ENCODE peak calls at places on chromosome 4, in ten cellular contexts. One of them, this sample, is unnamed.

GRCh38 chr4:6806924-6807676 is 24.6 kb downstream of the KIAA0232 start:
- DNase-seq in MG63: no peak
- DNase-seq in T-helper 2 cell: no peak
- DNase-seq in AG20443: no peak
- DNase-seq in stimulated activated CD4-positive, alpha-beta T cell treated with anti-CD3 and anti-CD28 coated beads, Interleukin-15, amount 100 ng/mL, for 1 hour: no peak
- DNase-seq in T-helper 22 cell: no peak
- DNase-seq in lung: no peak
- DNase-seq in HT1080: no peak
- DNase-seq in foreskin melanocyte: no peak
- DNase-seq in mesothelial cell of epicardium: no peak
- DNase-seq in this sample: peak

GRCh38 chr4:64539234-64539849 is 130.1 kb upstream of the TECRL start:
- DNase-seq in MG63: peak
- DNase-seq in T-helper 2 cell: no peak
- DNase-seq in AG20443: peak
- DNase-seq in stimulated activated CD4-positive, alpha-beta T cell treated with anti-CD3 and anti-CD28 coated beads, Interleukin-15, amount 100 ng/mL, for 1 hour: no peak
- DNase-seq in T-helper 22 cell: no peak
- DNase-seq in lung: peak
- DNase-seq in HT1080: peak
- DNase-seq in foreskin melanocyte: peak
- DNase-seq in mesothelial cell of epicardium: peak
- DNase-seq in this sample: peak

GRCh38 chr4:113336556-113336955 is 287.1 kb downstream of the ANK2 start:
- DNase-seq in MG63: no peak
- DNase-seq in T-helper 2 cell: no peak
- DNase-seq in AG20443: no peak
- DNase-seq in stimulated activated CD4-positive, alpha-beta T cell treated with anti-CD3 and anti-CD28 coated beads, Interleukin-15, amount 100 ng/mL, for 1 hour: no peak
- DNase-seq in T-helper 22 cell: no peak
- DNase-seq in lung: no peak
- DNase-seq in HT1080: peak
- DNase-seq in foreskin melanocyte: no peak
- DNase-seq in mesothelial cell of epicardium: no peak
- DNase-seq in this sample: no peak

GRCh38 chr4:144787365-144788263 is 141.7 kb downstream of the HHIP start:
- DNase-seq in MG63: no peak
- DNase-seq in T-helper 2 cell: no peak
- DNase-seq in AG20443: peak
- DNase-seq in stimulated activated CD4-positive, alpha-beta T cell treated with anti-CD3 and anti-CD28 coated beads, Interleukin-15, amount 100 ng/mL, for 1 hour: no peak
- DNase-seq in T-helper 22 cell: no peak
- DNase-seq in lung: no peak
- DNase-seq in HT1080: peak
- DNase-seq in foreskin melanocyte: peak
- DNase-seq in mesothelial cell of epicardium: no peak
- DNase-seq in this sample: peak

GRCh38 chr4:25313194-25313895 is 771 bp downstream of the ZCCHC4 start:
- DNase-seq in MG63: no peak
- DNase-seq in T-helper 2 cell: no peak
- DNase-seq in AG20443: no peak
- DNase-seq in stimulated activated CD4-positive, alpha-beta T cell treated with anti-CD3 and anti-CD28 coated beads, Interleukin-15, amount 100 ng/mL, for 1 hour: no peak
- DNase-seq in T-helper 22 cell: no peak
- DNase-seq in lung: no peak
- DNase-seq in HT1080: no peak
- DNase-seq in foreskin melanocyte: no peak
- DNase-seq in mesothelial cell of epicardium: no peak
- DNase-seq in this sample: peak

GRCh38 chr4:134243742-134244713 is 42.4 kb upstream of the PABPC4L start:
- DNase-seq in MG63: no peak
- DNase-seq in T-helper 2 cell: no peak
- DNase-seq in AG20443: no peak
- DNase-seq in stimulated activated CD4-positive, alpha-beta T cell treated with anti-CD3 and anti-CD28 coated beads, Interleukin-15, amount 100 ng/mL, for 1 hour: no peak
- DNase-seq in T-helper 22 cell: no peak
- DNase-seq in lung: no peak
- DNase-seq in HT1080: no peak
- DNase-seq in foreskin melanocyte: no peak
- DNase-seq in mesothelial cell of epicardium: no peak
- DNase-seq in this sample: no peak

GRCh38 chr4:165522049-165522448 is 143.2 kb downstream of the CPE start:
- DNase-seq in MG63: no peak
- DNase-seq in T-helper 2 cell: no peak
- DNase-seq in AG20443: no peak
- DNase-seq in stimulated activated CD4-positive, alpha-beta T cell treated with anti-CD3 and anti-CD28 coated beads, Interleukin-15, amount 100 ng/mL, for 1 hour: no peak
- DNase-seq in T-helper 22 cell: no peak
- DNase-seq in lung: no peak
- DNase-seq in HT1080: no peak
- DNase-seq in foreskin melanocyte: no peak
- DNase-seq in mesothelial cell of epicardium: no peak
- DNase-seq in this sample: no peak

GRCh38 chr4:108114503-108114902 is 54.2 kb downstream of the LEF1 start:
- DNase-seq in MG63: no peak
- DNase-seq in T-helper 2 cell: no peak
- DNase-seq in AG20443: no peak
- DNase-seq in stimulated activated CD4-positive, alpha-beta T cell treated with anti-CD3 and anti-CD28 coated beads, Interleukin-15, amount 100 ng/mL, for 1 hour: no peak
- DNase-seq in T-helper 22 cell: no peak
- DNase-seq in lung: no peak
- DNase-seq in HT1080: no peak
- DNase-seq in foreskin melanocyte: no peak
- DNase-seq in mesothelial cell of epicardium: no peak
- DNase-seq in this sample: no peak

GRCh38 chr4:16055454-16055853 is 28.4 kb downstream of the PROM1 start:
- DNase-seq in MG63: no peak
- DNase-seq in T-helper 2 cell: no peak
- DNase-seq in AG20443: no peak
- DNase-seq in stimulated activated CD4-positive, alpha-beta T cell treated with anti-CD3 and anti-CD28 coated beads, Interleukin-15, amount 100 ng/mL, for 1 hour: no peak
- DNase-seq in T-helper 22 cell: no peak
- DNase-seq in lung: no peak
- DNase-seq in HT1080: no peak
- DNase-seq in foreskin melanocyte: no peak
- DNase-seq in mesothelial cell of epicardium: no peak
- DNase-seq in this sample: no peak

GRCh38 chr4:113292371-113293042 is 243.1 kb downstream of the ANK2 start:
- DNase-seq in MG63: no peak
- DNase-seq in T-helper 2 cell: no peak
- DNase-seq in AG20443: peak
- DNase-seq in stimulated activated CD4-positive, alpha-beta T cell treated with anti-CD3 and anti-CD28 coated beads, Interleukin-15, amount 100 ng/mL, for 1 hour: no peak
- DNase-seq in T-helper 22 cell: no peak
- DNase-seq in lung: no peak
- DNase-seq in HT1080: no peak
- DNase-seq in foreskin melanocyte: no peak
- DNase-seq in mesothelial cell of epicardium: no peak
- DNase-seq in this sample: no peak

GRCh38 chr4:99144070-99144469 is at the start of gene ADH4:
- DNase-seq in MG63: no peak
- DNase-seq in T-helper 2 cell: no peak
- DNase-seq in AG20443: peak
- DNase-seq in stimulated activated CD4-positive, alpha-beta T cell treated with anti-CD3 and anti-CD28 coated beads, Interleukin-15, amount 100 ng/mL, for 1 hour: no peak
- DNase-seq in T-helper 22 cell: no peak
- DNase-seq in lung: no peak
- DNase-seq in HT1080: peak
- DNase-seq in foreskin melanocyte: no peak
- DNase-seq in mesothelial cell of epicardium: no peak
- DNase-seq in this sample: peak

GRCh38 chr4:14028862-14029261 is 401.3 kb upstream of the BOD1L1 start:
- DNase-seq in MG63: no peak
- DNase-seq in T-helper 2 cell: no peak
- DNase-seq in AG20443: no peak
- DNase-seq in stimulated activated CD4-positive, alpha-beta T cell treated with anti-CD3 and anti-CD28 coated beads, Interleukin-15, amount 100 ng/mL, for 1 hour: no peak
- DNase-seq in T-helper 22 cell: no peak
- DNase-seq in lung: no peak
- DNase-seq in HT1080: no peak
- DNase-seq in foreskin melanocyte: no peak
- DNase-seq in mesothelial cell of epicardium: no peak
- DNase-seq in this sample: no peak

GRCh38 chr4:186781032-186781917 is 57.6 kb upstream of the FAT1 start:
- DNase-seq in MG63: peak
- DNase-seq in T-helper 2 cell: no peak
- DNase-seq in AG20443: peak
- DNase-seq in stimulated activated CD4-positive, alpha-beta T cell treated with anti-CD3 and anti-CD28 coated beads, Interleukin-15, amount 100 ng/mL, for 1 hour: no peak
- DNase-seq in T-helper 22 cell: no peak
- DNase-seq in lung: no peak
- DNase-seq in HT1080: peak
- DNase-seq in foreskin melanocyte: peak
- DNase-seq in mesothelial cell of epicardium: no peak
- DNase-seq in this sample: peak

GRCh38 chr4:82998898-82999297 is 11.7 kb downstream of the LIN54 start:
- DNase-seq in MG63: no peak
- DNase-seq in T-helper 2 cell: no peak
- DNase-seq in AG20443: no peak
- DNase-seq in stimulated activated CD4-positive, alpha-beta T cell treated with anti-CD3 and anti-CD28 coated beads, Interleukin-15, amount 100 ng/mL, for 1 hour: no peak
- DNase-seq in T-helper 22 cell: no peak
- DNase-seq in lung: no peak
- DNase-seq in HT1080: no peak
- DNase-seq in foreskin melanocyte: no peak
- DNase-seq in mesothelial cell of epicardium: no peak
- DNase-seq in this sample: no peak

GRCh38 chr4:104491826-104492771 is 2.6 kb downstream of the CXXC4 start:
- DNase-seq in MG63: no peak
- DNase-seq in T-helper 2 cell: no peak
- DNase-seq in AG20443: no peak
- DNase-seq in stimulated activated CD4-positive, alpha-beta T cell treated with anti-CD3 and anti-CD28 coated beads, Interleukin-15, amount 100 ng/mL, for 1 hour: no peak
- DNase-seq in T-helper 22 cell: no peak
- DNase-seq in lung: no peak
- DNase-seq in HT1080: peak
- DNase-seq in foreskin melanocyte: no peak
- DNase-seq in mesothelial cell of epicardium: no peak
- DNase-seq in this sample: peak

GRCh38 chr4:174218127-174218790 is 65.2 kb downstream of the FBXO8 start:
- DNase-seq in MG63: no peak
- DNase-seq in T-helper 2 cell: no peak
- DNase-seq in AG20443: peak
- DNase-seq in stimulated activated CD4-positive, alpha-beta T cell treated with anti-CD3 and anti-CD28 coated beads, Interleukin-15, amount 100 ng/mL, for 1 hour: no peak
- DNase-seq in T-helper 22 cell: no peak
- DNase-seq in lung: no peak
- DNase-seq in HT1080: no peak
- DNase-seq in foreskin melanocyte: no peak
- DNase-seq in mesothelial cell of epicardium: no peak
- DNase-seq in this sample: peak

GRCh38 chr4:124144302-124144701 is 568.2 kb downstream of the ANKRD50 start:
- DNase-seq in MG63: peak
- DNase-seq in T-helper 2 cell: no peak
- DNase-seq in AG20443: peak
- DNase-seq in stimulated activated CD4-positive, alpha-beta T cell treated with anti-CD3 and anti-CD28 coated beads, Interleukin-15, amount 100 ng/mL, for 1 hour: no peak
- DNase-seq in T-helper 22 cell: no peak
- DNase-seq in lung: no peak
- DNase-seq in HT1080: no peak
- DNase-seq in foreskin melanocyte: no peak
- DNase-seq in mesothelial cell of epicardium: no peak
- DNase-seq in this sample: no peak

GRCh38 chr4:99816611-99817309 is at the start of gene DAPP1:
- DNase-seq in MG63: no peak
- DNase-seq in T-helper 2 cell: peak
- DNase-seq in AG20443: no peak
- DNase-seq in stimulated activated CD4-positive, alpha-beta T cell treated with anti-CD3 and anti-CD28 coated beads, Interleukin-15, amount 100 ng/mL, for 1 hour: peak
- DNase-seq in T-helper 22 cell: peak
- DNase-seq in lung: peak
- DNase-seq in HT1080: no peak
- DNase-seq in foreskin melanocyte: no peak
- DNase-seq in mesothelial cell of epicardium: no peak
- DNase-seq in this sample: no peak

GRCh38 chr4:183580370-183580769 is 75.5 kb downstream of the ING2 start:
- DNase-seq in MG63: no peak
- DNase-seq in T-helper 2 cell: no peak
- DNase-seq in AG20443: no peak
- DNase-seq in stimulated activated CD4-positive, alpha-beta T cell treated with anti-CD3 and anti-CD28 coated beads, Interleukin-15, amount 100 ng/mL, for 1 hour: no peak
- DNase-seq in T-helper 22 cell: no peak
- DNase-seq in lung: no peak
- DNase-seq in HT1080: no peak
- DNase-seq in foreskin melanocyte: no peak
- DNase-seq in mesothelial cell of epicardium: no peak
- DNase-seq in this sample: no peak

GRCh38 chr4:4254666-4255065 is 6.6 kb upstream of the TMEM128 start:
- DNase-seq in MG63: no peak
- DNase-seq in T-helper 2 cell: no peak
- DNase-seq in AG20443: no peak
- DNase-seq in stimulated activated CD4-positive, alpha-beta T cell treated with anti-CD3 and anti-CD28 coated beads, Interleukin-15, amount 100 ng/mL, for 1 hour: no peak
- DNase-seq in T-helper 22 cell: no peak
- DNase-seq in lung: no peak
- DNase-seq in HT1080: no peak
- DNase-seq in foreskin melanocyte: no peak
- DNase-seq in mesothelial cell of epicardium: no peak
- DNase-seq in this sample: no peak

This sample was measured in amniotic epithelial cell.